ENCODE peak calls at places on chromosomes 4 and X, in six cellular contexts. One of them, this sample, is unnamed.

GRCh38 chr4:95610170-95610569 is 61.4 kb upstream of the UNC5C start:
- DNase-seq in heart left ventricle: no peak
- DNase-seq in foreskin fibroblast: no peak
- DNase-seq in esophagus squamous epithelium: no peak
- DNase-seq in astrocyte of the spinal cord: no peak
- DNase-seq in endodermal cell: no peak
- DNase-seq in this sample: no peak

GRCh38 chrX:28042826-28043564 is 61.7 kb upstream of the DCAF8L1 start:
- DNase-seq in heart left ventricle: no peak
- DNase-seq in foreskin fibroblast: no peak
- DNase-seq in esophagus squamous epithelium: no peak
- DNase-seq in astrocyte of the spinal cord: no peak
- DNase-seq in endodermal cell: no peak
- DNase-seq in this sample: no peak

GRCh38 chr4:10582059-10582686 is 102.4 kb downstream of the CLNK start:
- DNase-seq in heart left ventricle: peak; percentile 23
- DNase-seq in foreskin fibroblast: peak; percentile 79
- DNase-seq in esophagus squamous epithelium: no peak
- DNase-seq in astrocyte of the spinal cord: peak; percentile 71
- DNase-seq in endodermal cell: peak; percentile 69
- DNase-seq in this sample: no peak

GRCh38 chrX:21606037-21606436 is 52.1 kb downstream of the KLHL34 start:
- DNase-seq in heart left ventricle: no peak
- DNase-seq in foreskin fibroblast: no peak
- DNase-seq in esophagus squamous epithelium: no peak
- DNase-seq in astrocyte of the spinal cord: no peak
- DNase-seq in endodermal cell: no peak
- DNase-seq in this sample: no peak

GRCh38 chr4:151753056-151753455 is 7.8 kb downstream of the GATB start:
- DNase-seq in heart left ventricle: no peak
- DNase-seq in foreskin fibroblast: no peak
- DNase-seq in esophagus squamous epithelium: no peak
- DNase-seq in astrocyte of the spinal cord: no peak
- DNase-seq in endodermal cell: no peak
- DNase-seq in this sample: no peak

GRCh38 chr4:105092356-105092755 is 54.3 kb upstream of the TET2 start:
- DNase-seq in heart left ventricle: no peak
- DNase-seq in foreskin fibroblast: peak; percentile 59
- DNase-seq in esophagus squamous epithelium: no peak
- DNase-seq in astrocyte of the spinal cord: peak; percentile 89
- DNase-seq in endodermal cell: no peak
- DNase-seq in this sample: no peak

GRCh38 chr4:169583563-169583962 is 28.8 kb downstream of the NEK1 start:
- DNase-seq in heart left ventricle: no peak
- DNase-seq in foreskin fibroblast: peak; percentile 70
- DNase-seq in esophagus squamous epithelium: no peak
- DNase-seq in astrocyte of the spinal cord: peak; percentile 37
- DNase-seq in endodermal cell: no peak
- DNase-seq in this sample: no peak

GRCh38 chr4:102404551-102404969 is 59.3 kb upstream of the SLC39A8 start:
- DNase-seq in heart left ventricle: no peak
- DNase-seq in foreskin fibroblast: no peak
- DNase-seq in esophagus squamous epithelium: no peak
- DNase-seq in astrocyte of the spinal cord: no peak
- DNase-seq in endodermal cell: no peak
- DNase-seq in this sample: no peak

GRCh38 chr4:42555828-42556227 is 101.1 kb downstream of the ATP8A1 start:
- DNase-seq in heart left ventricle: no peak
- DNase-seq in foreskin fibroblast: peak; percentile 25
- DNase-seq in esophagus squamous epithelium: no peak
- DNase-seq in astrocyte of the spinal cord: peak; percentile 31
- DNase-seq in endodermal cell: no peak
- DNase-seq in this sample: no peak

GRCh38 chrX:45322382-45322781 is 121.7 kb upstream of the DIPK2B start:
- DNase-seq in heart left ventricle: peak; percentile 8
- DNase-seq in foreskin fibroblast: peak; percentile 90
- DNase-seq in esophagus squamous epithelium: no peak
- DNase-seq in astrocyte of the spinal cord: peak; percentile 83
- DNase-seq in endodermal cell: peak; percentile 59
- DNase-seq in this sample: no peak

GRCh38 chrX:103556941-103557340 is 28.4 kb upstream of the TCEAL4 start:
- DNase-seq in heart left ventricle: no peak
- DNase-seq in foreskin fibroblast: no peak
- DNase-seq in esophagus squamous epithelium: no peak
- DNase-seq in astrocyte of the spinal cord: no peak
- DNase-seq in endodermal cell: peak; percentile 83
- DNase-seq in this sample: no peak

GRCh38 chr4:55318135-55318534 is 27.9 kb upstream of the SRD5A3 start:
- DNase-seq in heart left ventricle: no peak
- DNase-seq in foreskin fibroblast: peak; percentile 62
- DNase-seq in esophagus squamous epithelium: no peak
- DNase-seq in astrocyte of the spinal cord: peak; percentile 31
- DNase-seq in endodermal cell: no peak
- DNase-seq in this sample: no peak

DNA sequence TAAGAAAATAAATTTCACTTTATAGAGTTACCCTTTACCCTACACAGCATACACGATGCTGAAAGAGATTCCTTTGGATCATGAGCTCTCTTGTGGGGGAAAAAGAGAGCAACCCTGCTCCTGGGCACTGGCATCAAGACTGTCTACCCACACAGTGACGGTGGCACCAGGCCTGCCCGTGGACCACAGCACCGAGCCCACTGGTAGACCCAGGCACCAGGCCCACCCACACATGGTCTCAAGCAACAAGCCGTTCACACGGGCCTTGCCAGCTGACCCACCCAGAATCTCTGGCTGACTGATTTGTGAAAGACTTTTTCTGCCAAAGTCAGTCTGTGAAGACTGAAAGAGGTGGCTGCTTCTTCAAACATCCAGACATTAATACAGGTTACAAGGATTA is 6.7 kb downstream of the CFI start:
- DNase-seq in heart left ventricle: no peak
- DNase-seq in foreskin fibroblast: no peak
- DNase-seq in esophagus squamous epithelium: no peak
- DNase-seq in astrocyte of the spinal cord: no peak
- DNase-seq in endodermal cell: no peak
- DNase-seq in this sample: no peak
- TF ChIP-seq CTCF in heart left ventricle: no peak
- TF ChIP-seq CTCF in foreskin fibroblast: no peak
- TF ChIP-seq CTCF in esophagus squamous epithelium: no peak
- TF ChIP-seq CTCF in astrocyte of the spinal cord: no peak
- TF ChIP-seq CTCF in endodermal cell: no peak
- TF ChIP-seq CTCF in this sample: no peak

GRCh38 chr4:173485164-173485563 is 44.9 kb downstream of the HAND2 start:
- DNase-seq in heart left ventricle: no peak
- DNase-seq in foreskin fibroblast: peak; percentile 68
- DNase-seq in esophagus squamous epithelium: no peak
- DNase-seq in astrocyte of the spinal cord: no peak
- DNase-seq in endodermal cell: no peak
- DNase-seq in this sample: no peak
- H3K4me3 ChIP-seq in heart left ventricle: no peak overlapping the region
- H3K4me3 ChIP-seq in foreskin fibroblast: no peak overlapping the region
- H3K4me3 ChIP-seq in esophagus squamous epithelium: no peak overlapping the region
- H3K4me3 ChIP-seq in astrocyte of the spinal cord: no peak overlapping the region
- H3K4me3 ChIP-seq in endodermal cell: no peak overlapping the region
- H3K4me3 ChIP-seq in this sample: no peak overlapping the region

DNA sequence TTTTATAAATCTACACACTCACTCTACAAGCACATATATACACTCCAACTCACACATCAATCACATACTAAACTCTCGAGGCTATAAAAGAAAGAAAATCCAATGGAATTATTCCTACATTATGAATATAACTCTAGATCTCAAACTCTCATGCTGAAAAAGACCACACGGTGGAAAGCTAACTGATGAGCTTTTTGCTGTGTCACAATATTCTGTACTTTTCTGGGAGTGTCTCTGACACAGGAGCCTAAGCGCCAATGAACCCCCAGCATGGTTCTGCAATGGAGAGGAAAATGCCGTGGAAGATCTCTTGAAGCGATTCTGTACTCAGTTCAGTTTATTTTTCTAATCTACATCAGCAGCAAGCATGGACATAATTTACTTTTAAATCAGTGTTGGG is 124.2 kb upstream of the ETNPPL start:
- DNase-seq in heart left ventricle: no peak
- DNase-seq in foreskin fibroblast: no peak
- DNase-seq in esophagus squamous epithelium: no peak
- DNase-seq in astrocyte of the spinal cord: no peak
- DNase-seq in endodermal cell: no peak
- DNase-seq in this sample: no peak
- TF ChIP-seq CTCF in heart left ventricle: no peak
- TF ChIP-seq CTCF in foreskin fibroblast: no peak
- TF ChIP-seq CTCF in esophagus squamous epithelium: no peak
- TF ChIP-seq CTCF in astrocyte of the spinal cord: no peak
- TF ChIP-seq CTCF in endodermal cell: no peak
- TF ChIP-seq CTCF in this sample: no peak

DNA sequence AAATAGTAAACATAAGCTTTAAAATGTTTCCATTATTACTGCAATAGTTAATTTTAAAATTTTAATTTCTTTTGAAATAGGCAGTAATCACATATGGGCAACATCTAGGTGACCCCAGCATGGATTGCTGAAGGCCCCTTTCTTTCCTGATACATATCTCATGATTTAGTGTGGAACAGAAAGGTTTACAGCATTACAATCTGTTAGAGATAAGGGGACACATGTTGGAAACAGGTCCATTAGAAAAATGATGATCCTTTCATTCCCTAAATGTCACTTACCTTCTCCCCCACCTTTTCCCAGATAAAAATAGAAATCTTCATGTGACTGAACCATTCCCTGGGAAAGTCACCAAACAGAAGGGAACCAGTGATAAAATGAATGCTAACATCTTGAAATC is 90.4 kb downstream of the RASL11B start:
- DNase-seq in heart left ventricle: no peak
- DNase-seq in foreskin fibroblast: no peak
- DNase-seq in esophagus squamous epithelium: no peak
- DNase-seq in astrocyte of the spinal cord: no peak
- DNase-seq in endodermal cell: no peak
- DNase-seq in this sample: no peak
- H3K4me3 ChIP-seq in heart left ventricle: no peak overlapping the region
- H3K4me3 ChIP-seq in foreskin fibroblast: no peak overlapping the region
- H3K4me3 ChIP-seq in esophagus squamous epithelium: no peak overlapping the region
- H3K4me3 ChIP-seq in astrocyte of the spinal cord: no peak overlapping the region
- H3K4me3 ChIP-seq in endodermal cell: no peak overlapping the region
- H3K4me3 ChIP-seq in this sample: no peak overlapping the region

GRCh38 chr4:22434895-22435294 is 81.0 kb downstream of the ADGRA3 start:
- DNase-seq in heart left ventricle: peak; percentile 22
- DNase-seq in foreskin fibroblast: peak; percentile 71
- DNase-seq in esophagus squamous epithelium: no peak
- DNase-seq in astrocyte of the spinal cord: peak; percentile 60
- DNase-seq in endodermal cell: peak; percentile 83
- DNase-seq in this sample: no peak
- TF ChIP-seq CTCF in heart left ventricle: peak; percentile 38
- TF ChIP-seq CTCF in foreskin fibroblast: peak; percentile 62
- TF ChIP-seq CTCF in esophagus squamous epithelium: no peak
- TF ChIP-seq CTCF in astrocyte of the spinal cord: peak; percentile 68
- TF ChIP-seq CTCF in endodermal cell: peak; percentile 76
- TF ChIP-seq CTCF in this sample: no peak

DNA sequence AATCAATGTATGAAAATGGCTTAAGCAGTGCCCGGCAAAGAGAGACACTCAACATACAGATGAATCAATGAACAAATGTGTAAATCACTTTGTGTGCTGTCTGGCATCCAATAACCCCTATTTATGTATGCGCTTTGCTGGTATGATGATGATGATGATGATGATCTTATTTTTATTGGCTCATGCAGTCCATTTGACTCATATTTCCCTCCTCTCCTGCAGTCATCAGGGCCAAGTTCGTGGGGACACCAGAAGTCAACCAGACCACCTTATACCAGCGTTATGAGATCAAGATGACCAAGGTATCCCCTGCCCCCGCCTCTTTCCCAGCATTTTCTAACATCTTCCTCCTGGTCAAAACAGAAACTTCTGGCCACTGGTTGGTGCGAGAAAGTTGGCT is 2.5 kb downstream of the TIMP1 start:
- DNase-seq in heart left ventricle: no peak
- DNase-seq in foreskin fibroblast: no peak
- DNase-seq in esophagus squamous epithelium: no peak
- DNase-seq in astrocyte of the spinal cord: no peak
- DNase-seq in endodermal cell: no peak
- DNase-seq in this sample: no peak
- H3K4me3 ChIP-seq in heart left ventricle: no peak overlapping the region
- H3K4me3 ChIP-seq in foreskin fibroblast: no peak overlapping the region
- H3K4me3 ChIP-seq in esophagus squamous epithelium: no peak overlapping the region
- H3K4me3 ChIP-seq in astrocyte of the spinal cord: peak overlapping the region; percentile 12
- H3K4me3 ChIP-seq in endodermal cell: no peak overlapping the region
- H3K4me3 ChIP-seq in this sample: no peak overlapping the region

DNA sequence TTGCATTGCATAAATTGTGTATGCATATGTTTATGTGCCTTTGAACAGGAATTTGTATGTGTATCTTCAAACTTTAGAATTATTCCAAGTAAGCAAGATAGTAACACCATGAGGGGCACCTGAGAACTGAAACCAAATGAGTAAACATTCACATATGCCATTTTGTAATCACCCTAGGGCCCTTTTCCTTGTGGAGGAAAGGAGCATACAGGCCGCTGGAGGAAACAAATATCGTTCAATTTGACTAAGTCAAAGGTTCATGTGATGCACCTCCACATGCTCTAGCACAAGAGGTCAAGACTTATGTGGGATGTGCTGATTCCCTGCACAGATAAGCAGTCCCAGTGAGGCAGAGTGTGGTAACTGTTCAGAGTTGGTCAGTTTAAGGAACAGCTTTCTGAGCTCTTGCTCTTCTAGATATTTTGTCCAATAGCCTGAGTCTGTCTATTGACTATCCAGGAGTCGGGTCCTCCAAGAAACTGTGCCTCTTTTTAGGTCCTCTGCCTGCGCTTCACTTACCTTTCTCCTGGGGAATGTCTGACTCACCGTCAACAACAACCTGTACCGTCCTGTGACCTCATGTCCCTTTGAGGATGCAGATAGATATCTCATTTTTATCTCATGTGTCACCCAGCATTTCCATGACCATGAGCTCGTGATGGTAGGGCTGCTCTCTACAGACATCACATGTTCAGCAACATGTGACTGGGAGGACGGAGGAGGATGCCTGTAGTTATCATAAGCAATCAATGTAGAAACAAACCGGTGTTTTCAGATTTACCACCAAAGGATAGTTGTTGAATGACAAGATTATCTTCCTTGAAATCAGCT is 196.9 kb downstream of the NWD2 start:
- DNase-seq in heart left ventricle: no peak
- DNase-seq in foreskin fibroblast: no peak
- DNase-seq in esophagus squamous epithelium: no peak
- DNase-seq in astrocyte of the spinal cord: no peak
- DNase-seq in endodermal cell: no peak
- DNase-seq in this sample: no peak
- TF ChIP-seq CTCF in heart left ventricle: no peak
- TF ChIP-seq CTCF in foreskin fibroblast: no peak
- TF ChIP-seq CTCF in esophagus squamous epithelium: no peak
- TF ChIP-seq CTCF in astrocyte of the spinal cord: no peak
- TF ChIP-seq CTCF in endodermal cell: no peak
- TF ChIP-seq CTCF in this sample: no peak